ENCODE peak calls at places on chromosome 12, in five cellular contexts. A is cardiac muscle cell, J is SW480, K is posterior cingulate gyrus, N is erythroblast. H is an unnamed sample.
A peak's percentile ranks its signal among the peaks of the same experiment; 100 is the strongest.

GRCh38 chr12:15629108-15629507 is 160.1 kb downstream of the EPS8 start:
- DNase-seq in A (peak; percentile 99), K (no peak), N (peak; percentile 41), J (peak; percentile 97), H (no peak)

GRCh38 chr12:104292872-104293794 is 10.4 kb upstream of the EID3 start:
- DNase-seq in N (no peak), K (no peak), A (peak; percentile 65), J (no peak), H (no peak)

GRCh38 chr12:111193511-111193910 is 175.4 kb downstream of the PHETA1 start:
- DNase-seq in N (no peak), K (no peak), J (no peak), A (no peak), H (no peak)

GRCh38 chr12:27193854-27194544 is 50.1 kb upstream of the STK38L start:
- DNase-seq in N (no peak), A (peak; percentile 87), J (no peak), K (no peak), H (no peak)

GRCh38 chr12:99444859-99445316 is 202.7 kb upstream of the GARIN6 start:
- DNase-seq in J (no peak), K (no peak), A (no peak), N (no peak), H (no peak)

GRCh38 chr12:80937391-80938238 is at the start of gene LIN7A:
- DNase-seq in A (peak; percentile 30), J (peak; percentile 8), K (peak; percentile 48), N (no peak), H (peak; percentile 54)

GRCh38 chr12:124188059-124188458 is 106.8 kb upstream of the RFLNA start:
- DNase-seq in A (no peak), J (no peak), N (no peak), K (no peak), H (no peak)

GRCh38 chr12:57178213-57178612 is 30.8 kb upstream of the LRP1-AS start:
- DNase-seq in K (no peak), J (no peak), A (no peak), N (no peak), H (no peak)

GRCh38 chr12:21138016-21138415 is 7.0 kb downstream of the SLCO1B1 start:
- DNase-seq in K (no peak), J (no peak), A (no peak), N (no peak), H (no peak)